ENCODE peak calls at places on chromosomes 7 and 10, in nine cellular contexts. V is NCI-H2081; E is ovary; K is H1; B is stimulated activated CD8-positive, alpha-beta memory T cell treated with anti-CD3 and anti-CD28 coated beads, Interleukin-4, amount 100 ng/mL, for 24 hours; J is hepatocyte; D is SJSA1; N is psoas muscle; G is MCF 10A. L is an unnamed sample.

GRCh38 chr7:5528071-5528814 is 104.6 kb upstream of the TNRC18 start:
- DNase-seq in G (peak), N (no peak), J (no peak), B (no peak), K (peak), V (no peak), E (peak), D (peak), L (no peak)

GRCh38 chr10:116960066-116960465 is 44.9 kb downstream of the SHTN1 start:
- DNase-seq in N (no peak), G (no peak), D (no peak), K (no peak), J (no peak), V (no peak), E (no peak), B (no peak), L (no peak)

GRCh38 chr7:84106291-84106690 is 88.3 kb downstream of the SEMA3A start:
- DNase-seq in D (no peak), V (no peak), E (no peak), B (no peak), J (no peak), K (no peak), G (no peak), N (no peak), L (no peak)

GRCh38 chr7:130844811-130845580 is 111.0 kb upstream of the KLF14 start:
- DNase-seq in G (peak), V (no peak), E (no peak), B (no peak), N (peak), K (no peak), J (no peak), D (no peak), L (no peak)

GRCh38 chr10:22427101-22427500 is 81.8 kb downstream of the SPAG6 start:
- DNase-seq in D (peak), K (no peak), N (no peak), V (no peak), G (peak), E (no peak), J (peak), B (no peak), L (no peak)

GRCh38 chr10:118708571-118708970 is 46.2 kb downstream of the CACUL1 start:
- DNase-seq in G (no peak), E (no peak), V (no peak), K (no peak), J (no peak), B (no peak), D (no peak), N (no peak), L (no peak)

GRCh38 chr7:109476409-109476808 is 906.7 kb downstream of the DNAJB9 start:
- DNase-seq in V (no peak), B (no peak), G (no peak), N (no peak), K (no peak), E (no peak), D (no peak), J (no peak), L (no peak)

GRCh38 chr7:44172803-44173424 is 16.3 kb downstream of the GCK start:
- DNase-seq in K (no peak), B (no peak), G (no peak), N (no peak), J (no peak), V (peak), D (no peak), E (no peak), L (no peak)

GRCh38 chr10:34049887-34050286 is 715.4 kb upstream of the NRP1 start:
- DNase-seq in E (no peak), K (no peak), N (no peak), V (no peak), J (peak), D (no peak), B (no peak), G (peak), L (no peak)

GRCh38 chr7:119572132-119572531 is 700.8 kb upstream of the KCND2 start:
- DNase-seq in K (no peak), J (no peak), G (no peak), D (no peak), V (no peak), E (no peak), N (no peak), B (no peak), L (no peak)

GRCh38 chr7:14598978-14599377 is 303.6 kb downstream of the DGKB start:
- DNase-seq in V (no peak), K (no peak), D (no peak), G (peak), J (no peak), B (no peak), N (no peak), E (no peak), L (no peak)

GRCh38 chr10:27252267-27253000 is 11.8 kb upstream of the ACBD5 start:
- DNase-seq in J (peak), V (no peak), D (no peak), K (peak), E (peak), B (peak), G (no peak), N (peak), L (no peak)

GRCh38 chr10:35059486-35059885 is 30.7 kb downstream of the CUL2 start:
- DNase-seq in K (no peak), G (no peak), N (no peak), D (no peak), E (no peak), J (no peak), B (no peak), V (no peak), L (no peak)

GRCh38 chr7:143434660-143435059 is 8.6 kb upstream of the TAS2R60 start:
- DNase-seq in K (no peak), D (no peak), E (no peak), B (no peak), J (no peak), G (peak), N (peak), V (no peak), L (no peak)

GRCh38 chr10:11245510-11245909 is 227.8 kb downstream of the CELF2 start:
- DNase-seq in N (no peak), V (no peak), J (peak), K (no peak), G (peak), B (no peak), E (no peak), D (no peak), L (no peak)

GRCh38 chr7:32941996-32942782 is 15.1 kb upstream of the FKBP9 start:
- DNase-seq in V (peak), E (peak), G (peak), K (no peak), D (peak), N (peak), B (no peak), J (peak), L (no peak)

GRCh38 chr7:44572771-44573170 is 937 bp downstream of the DDX56 start:
- DNase-seq in E (no peak), G (no peak), V (no peak), J (no peak), B (no peak), N (no peak), K (no peak), D (no peak), L (no peak)

GRCh38 chr7:150338166-150338829 is 3.1 kb downstream of the RARRES2 start:
- DNase-seq in N (no peak), B (no peak), V (no peak), E (peak), K (no peak), D (no peak), J (no peak), G (no peak), L (no peak)

GRCh38 chr10:3807221-3807927 is 22.4 kb upstream of the KLF6 start:
- DNase-seq in E (no peak), J (no peak), D (no peak), K (no peak), N (no peak), V (no peak), G (no peak), B (no peak), L (no peak)

GRCh38 chr10:103687718-103688117 is 167.7 kb downstream of the SH3PXD2A start:
- DNase-seq in V (no peak), J (no peak), D (no peak), G (no peak), B (no peak), K (no peak), E (no peak), N (no peak), L (no peak)

GRCh38 chr10:58641095-58641531 is 128.4 kb downstream of the BICC1 start:
- DNase-seq in J (peak), B (no peak), G (peak), E (no peak), D (peak), K (no peak), V (peak), N (no peak), L (no peak)

GRCh38 chr10:79047875-79048638 is 20.7 kb upstream of the ZMIZ1 start:
- DNase-seq in V (no peak), D (no peak), E (peak), B (no peak), G (no peak), N (peak), K (no peak), J (no peak), L (no peak)

GRCh38 chr7:158031820-158032424 is 555.7 kb downstream of the PTPRN2 start:
- DNase-seq in N (no peak), B (no peak), K (no peak), V (no peak), J (no peak), G (no peak), D (no peak), E (no peak), L (no peak)

GRCh38 chr7:100584046-100584676 is 1.8 kb downstream of the LRCH4 start:
- DNase-seq in J (peak), K (no peak), D (no peak), G (no peak), N (no peak), B (no peak), E (no peak), V (no peak), L (no peak)

GRCh38 chr10:52464725-52465124 is 150.6 kb downstream of the DKK1 start:
- DNase-seq in G (no peak), B (no peak), J (no peak), K (no peak), N (no peak), D (no peak), V (no peak), E (no peak), L (no peak)

GRCh38 chr7:137084607-137085380 is 216.3 kb downstream of the CHRM2 start:
- DNase-seq in N (no peak), B (no peak), K (no peak), J (no peak), E (no peak), V (no peak), D (no peak), G (no peak), L (no peak)

GRCh38 chr10:14601872-14602725 is 172.6 kb downstream of the FAM107B start:
- DNase-seq in J (peak), B (peak), K (no peak), N (no peak), G (peak), E (no peak), V (no peak), D (peak), L (no peak)